ENCODE peak calls at places on chromosomes 16 and 17, in six cellular contexts. V is ascending aorta; Z is A673; C is GM12878; A is adrenal gland; W is CD8-positive, alpha-beta T cell. Q is an unnamed sample.

GRCh38 chr16:4172070-4172469 is 55.8 kb upstream of the ADCY9 start:
- DNase-seq in V (no peak), Z (no peak), C (no peak), A (no peak), W (no peak), Q (no peak)

GRCh38 chr17:42275527-42276358 is 448 bp downstream of the STAT5B start:
- DNase-seq in V (no peak), Z (peak), C (no peak), A (peak), W (peak), Q (no peak)

GRCh38 chr17:61235821-61236197 is 163.8 kb upstream of the TBX2 start:
- DNase-seq in V (no peak), Z (no peak), C (no peak), A (no peak), W (no peak), Q (no peak)

GRCh38 chr17:48542956-48543853 is 1.7 kb downstream of the HOXB2 start:
- DNase-seq in V (no peak), Z (peak), C (no peak), A (peak), W (peak), Q (no peak)

GRCh38 chr16:51134876-51135275 is 16.2 kb downstream of the SALL1 start:
- DNase-seq in V (no peak), Z (no peak), C (no peak), A (no peak), W (no peak), Q (no peak)

GRCh38 chr16:2963611-2964415 is at the start of gene KREMEN2:
- DNase-seq in V (no peak), Z (peak), C (no peak), A (no peak), W (no peak), Q (no peak)

GRCh38 chr17:73290399-73291259 is 21.2 kb downstream of the CDC42EP4 start:
- DNase-seq in V (no peak), Z (no peak), C (no peak), A (no peak), W (no peak), Q (no peak)

GRCh38 chr16:3065069-3065741 is at the start of gene IL32:
- DNase-seq in V (no peak), Z (no peak), C (no peak), A (peak), W (peak), Q (no peak)

DNA sequence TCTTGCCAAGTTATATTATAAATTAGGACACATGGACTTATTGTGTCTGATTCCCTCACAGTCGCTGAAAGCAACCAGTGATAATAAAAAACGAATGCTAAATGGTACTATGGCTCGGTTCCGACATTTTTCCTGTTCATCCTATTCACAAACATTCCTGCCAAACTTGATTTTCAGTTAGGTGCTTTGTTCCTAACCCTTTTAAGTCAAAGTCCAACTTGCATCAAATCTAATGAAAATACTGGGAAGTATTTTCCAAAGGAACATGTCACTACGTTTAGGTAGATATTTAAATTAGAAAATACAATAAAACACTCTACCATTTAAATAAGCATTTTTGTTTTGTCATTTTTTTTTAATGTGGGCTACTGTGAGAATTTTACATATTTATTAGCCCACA is 21.0 kb downstream of the SETD6 start:
- DNase-seq in V (no peak), Z (no peak), C (no peak), A (no peak), W (no peak), Q (no peak)
- TF ChIP-seq CTCF in V (no peak), Z (no peak), C (no peak), A (no peak), W (no peak), Q (no peak)

GRCh38 chr16:1181715-1182671 is 29.1 kb downstream of the CACNA1H start:
- DNase-seq in V (peak), Z (no peak), C (no peak), A (peak), W (no peak), Q (no peak)
- H3K27ac ChIP-seq in V (peak), Z (no peak), C (no peak), A (peak), W (no peak), Q (no peak)

DNA sequence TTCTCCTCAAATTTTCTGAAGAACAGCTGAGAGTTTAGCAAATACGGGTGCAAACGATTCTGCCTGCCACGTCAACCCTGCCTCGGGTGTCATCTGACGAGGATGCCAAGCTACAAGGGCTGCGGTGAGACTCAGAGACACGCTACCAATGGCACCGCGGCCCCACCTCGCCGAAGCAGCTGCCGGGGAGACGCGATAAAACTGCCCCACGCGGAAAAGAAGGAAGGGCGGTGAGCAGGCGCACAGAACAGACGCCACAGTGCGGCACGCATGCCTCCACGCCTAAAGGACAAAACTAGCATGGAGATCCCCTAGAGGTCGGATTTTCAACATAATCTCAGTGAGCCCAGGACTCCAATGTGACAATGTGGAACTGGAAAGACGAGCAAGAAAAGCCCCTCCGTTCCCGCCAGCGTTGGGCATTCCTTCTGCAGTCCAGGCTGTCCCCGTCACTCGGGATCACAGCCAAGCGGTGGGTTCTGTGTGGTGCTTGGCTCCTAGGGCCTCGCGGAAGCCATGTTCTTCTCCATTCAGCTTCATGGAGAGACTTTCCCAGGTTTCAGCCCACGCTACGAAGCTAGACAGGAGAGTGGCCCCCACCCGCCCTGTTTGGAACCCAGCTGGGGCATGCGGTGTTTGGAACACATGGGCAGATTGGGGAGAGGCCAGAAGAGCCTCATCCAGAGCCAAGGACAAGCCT is 5.9 kb downstream of the LMF1 start:
- DNase-seq in V (no peak), Z (no peak), C (no peak), A (no peak), W (peak), Q (no peak)
- H3K4me3 ChIP-seq in V (no peak), Z (no peak), C (no peak), A (no peak), W (no peak), Q (peak)

GRCh38 chr16:30748634-30749445 is 615 bp downstream of the PHKG2 start:
- DNase-seq in V (no peak), Z (no peak), C (no peak), A (peak), W (peak), Q (peak)

GRCh38 chr16:30746638-30747160 is 1.5 kb upstream of the PHKG2 start:
- DNase-seq in V (no peak), Z (no peak), C (no peak), A (no peak), W (no peak), Q (no peak)

GRCh38 chr16:30745082-30745481 is 3.1 kb upstream of the PHKG2 start:
- DNase-seq in V (no peak), Z (no peak), C (no peak), A (no peak), W (no peak), Q (no peak)

GRCh38 chr16:30747331-30747730 is 894 bp upstream of the PHKG2 start:
- DNase-seq in V (no peak), Z (no peak), C (no peak), A (no peak), W (no peak), Q (no peak)

GRCh38 chr16:30747799-30748633 is at the start of gene PHKG2:
- DNase-seq in V (peak), Z (peak), C (peak), A (peak), W (peak), Q (peak)
- TF ChIP-seq CTCF in V (no peak), Z (no peak), C (no peak), A (no peak), W (no peak), Q (peak)

DNA sequence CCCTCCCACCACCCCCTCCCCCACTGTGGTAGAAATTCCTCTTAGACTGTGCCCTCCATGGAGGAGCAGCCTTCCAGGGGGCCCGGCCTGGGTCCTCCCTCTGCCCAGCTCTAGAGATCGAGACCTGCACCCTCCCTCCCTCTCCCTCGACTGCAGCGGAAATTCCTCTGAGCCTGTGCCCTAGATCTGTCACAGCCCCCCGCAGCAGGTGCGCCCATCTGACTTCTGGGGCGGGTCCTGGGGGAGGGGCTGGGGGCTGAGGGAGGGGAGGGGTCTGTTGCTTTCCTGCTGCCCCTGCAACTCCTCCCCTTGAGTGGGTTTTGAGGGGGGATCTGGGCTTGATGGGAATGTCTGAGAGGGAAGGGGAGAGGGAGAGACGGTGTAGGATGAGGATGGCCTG is 177.8 kb upstream of the GSE1 start:
- DNase-seq in V (no peak), Z (no peak), C (no peak), A (no peak), W (no peak), Q (no peak)
- H3K27ac ChIP-seq in V (no peak), Z (no peak), C (no peak), A (no peak), W (no peak), Q (no peak)

Q was measured in dorsolateral prefrontal cortex.